ENCODE peak calls at places on chromosomes 6 and 20, in seven cellular contexts. Y is Caki2; B is activated effector memory CD4-positive, alpha-beta T cell treated with Interleukin-2 at 50 U/mL for 16 hours; S is ovary; D is pancreas; R is T-helper 2 cell; H is Ammon's horn. L is an unnamed sample.

GRCh38 chr6:111230351-111231077 is 143.2 kb downstream of the SLC16A10 start:
- DNase-seq in B (no peak), R (no peak), S (no peak), D (no peak), Y (no peak), H (no peak), L (no peak)

GRCh38 chr6:92706976-92707375 is 712.4 kb downstream of the EPHA7 start:
- DNase-seq in R (no peak), H (no peak), Y (no peak), D (no peak), S (no peak), B (no peak), L (no peak)

GRCh38 chr20:22810626-22811559 is 224.2 kb upstream of the SSTR4 start:
- DNase-seq in B (no peak), H (no peak), S (no peak), D (no peak), Y (no peak), R (no peak), L (no peak)

GRCh38 chr6:152221806-152222628 is 414.5 kb downstream of the ESR1 start:
- DNase-seq in D (no peak), Y (peak; percentile 8), R (no peak), S (no peak), H (no peak), B (no peak), L (no peak)

GRCh38 chr6:19892250-19892649 is 55.1 kb downstream of the ID4 start:
- DNase-seq in D (peak; percentile 63), S (no peak), R (no peak), B (no peak), H (no peak), Y (no peak), L (no peak)

GRCh38 chr20:50663095-50663821 is 28.1 kb downstream of the RIPOR3 start:
- DNase-seq in B (no peak), H (peak; percentile 20), R (no peak), Y (peak; percentile 79), S (no peak), D (peak; percentile 77), L (no peak)

GRCh38 chr6:105459049-105459448 is 56.2 kb upstream of the PREP start:
- DNase-seq in S (no peak), H (no peak), B (peak; percentile 3), Y (no peak), D (no peak), R (no peak), L (no peak)

GRCh38 chr6:89145461-89145961 is 344 bp upstream of the PM20D2 start:
- DNase-seq in S (no peak), R (no peak), D (no peak), H (peak; percentile 32), Y (no peak), B (peak; percentile 5), L (no peak)

L was measured in activated T-helper 1 cell treated with anti-CD3 and anti-CD28 coated beads, Interleukin-12 subunit alpha, Interleukin-12 subunit beta, Interleukin-2, Interleukin-4 antibody, amounts not matched to agents 30 ng/mL and 10 ng/mL and 1 ng/mL, durations not matched to agents 14 hours and 24 hours and 36 hours.